ENCODE peak calls at places on chromosomes 5 and 9, in seven cellular contexts. D is SJSA1; E is CD8-positive, alpha-beta memory T cell; H is HCT116; K is A549; Q is PC-9; S is fibroblast of lung. R is an unnamed sample.
A peak's percentile ranks its signal among the peaks of the same experiment; 100 is the strongest.

GRCh38 chr5:110019780-110020179 is 330.1 kb downstream of the MAN2A1 start:
- DNase-seq in D (no peak), E (no peak), H (no peak), Q (no peak), S (no peak), K (no peak), R (no peak)

GRCh38 chr5:141121563-141121962 is at the start of gene PCDHB4:
- DNase-seq in Q (no peak), K (no peak), S (no peak), D (no peak), H (no peak), E (no peak), R (no peak)

GRCh38 chr9:99451121-99451606 is 229.1 kb downstream of the SEC61B start:
- DNase-seq in D (no peak), S (peak; percentile 33), Q (no peak), K (no peak), E (no peak), H (no peak), R (no peak)

GRCh38 chr9:121348321-121348720 is 21.7 kb downstream of the STOM start:
- DNase-seq in D (no peak), S (peak; percentile 54), E (no peak), H (no peak), Q (no peak), K (no peak), R (no peak)

GRCh38 chr9:36148652-36149051 is 12.1 kb downstream of the GLIPR2 start:
- DNase-seq in H (no peak), E (peak; percentile 67), S (peak; percentile 97), K (peak; percentile 91), Q (peak; percentile 70), D (peak; percentile 78), R (peak; percentile 70)

GRCh38 chr9:79583957-79584654 is 12.3 kb downstream of the TLE4 start:
- DNase-seq in S (no peak), Q (no peak), D (no peak), K (no peak), H (no peak), E (no peak), R (no peak)

GRCh38 chr5:149514512-149514911 is 36.7 kb downstream of the CSNK1A1 start:
- DNase-seq in D (no peak), Q (no peak), K (no peak), H (no peak), S (no peak), E (no peak), R (no peak)

GRCh38 chr9:117412006-117412715 is 2.7 kb downstream of the ASTN2 start:
- DNase-seq in H (no peak), D (no peak), S (no peak), K (no peak), Q (no peak), E (no peak), R (no peak)

GRCh38 chr9:71725590-71726338 is 42.5 kb downstream of the CEMIP2 start:
- DNase-seq in S (peak; percentile 92), E (no peak), D (peak; percentile 29), K (peak; percentile 70), Q (peak; percentile 97), H (peak; percentile 79), R (no peak)

GRCh38 chr5:140632366-140633080 is 452 bp downstream of the CD14 start:
- DNase-seq in S (peak; percentile 65), K (no peak), E (peak; percentile 24), D (no peak), H (no peak), Q (no peak), R (peak; percentile 18)

GRCh38 chr5:33370135-33370472 is 70.7 kb upstream of the TARS1 start:
- DNase-seq in H (peak; percentile 12), K (no peak), D (no peak), Q (peak; percentile 11), S (peak; percentile 98), E (no peak), R (no peak)

GRCh38 chr9:89277454-89277853 is 33.5 kb upstream of the CKS2 start:
- DNase-seq in S (peak; percentile 10), E (no peak), Q (no peak), K (no peak), H (no peak), D (no peak), R (no peak)

GRCh38 chr9:114002986-114003740 is 74.9 kb downstream of the AMBP start:
- DNase-seq in H (no peak), E (no peak), Q (no peak), D (no peak), K (no peak), S (peak; percentile 38), R (no peak)

GRCh38 chr9:2359821-2360220 is 261.8 kb upstream of the VLDLR start:
- DNase-seq in S (no peak), K (no peak), H (no peak), E (no peak), Q (no peak), D (no peak), R (no peak)

GRCh38 chr5:35026941-35027340 is 20.8 kb downstream of the AGXT2 start:
- DNase-seq in D (no peak), K (no peak), E (no peak), S (no peak), H (no peak), Q (no peak), R (no peak)

GRCh38 chr5:156597276-156597675 is 252.8 kb upstream of the PPP1R2B start:
- DNase-seq in D (no peak), S (no peak), Q (no peak), K (no peak), E (no peak), H (no peak), R (no peak)

DNA sequence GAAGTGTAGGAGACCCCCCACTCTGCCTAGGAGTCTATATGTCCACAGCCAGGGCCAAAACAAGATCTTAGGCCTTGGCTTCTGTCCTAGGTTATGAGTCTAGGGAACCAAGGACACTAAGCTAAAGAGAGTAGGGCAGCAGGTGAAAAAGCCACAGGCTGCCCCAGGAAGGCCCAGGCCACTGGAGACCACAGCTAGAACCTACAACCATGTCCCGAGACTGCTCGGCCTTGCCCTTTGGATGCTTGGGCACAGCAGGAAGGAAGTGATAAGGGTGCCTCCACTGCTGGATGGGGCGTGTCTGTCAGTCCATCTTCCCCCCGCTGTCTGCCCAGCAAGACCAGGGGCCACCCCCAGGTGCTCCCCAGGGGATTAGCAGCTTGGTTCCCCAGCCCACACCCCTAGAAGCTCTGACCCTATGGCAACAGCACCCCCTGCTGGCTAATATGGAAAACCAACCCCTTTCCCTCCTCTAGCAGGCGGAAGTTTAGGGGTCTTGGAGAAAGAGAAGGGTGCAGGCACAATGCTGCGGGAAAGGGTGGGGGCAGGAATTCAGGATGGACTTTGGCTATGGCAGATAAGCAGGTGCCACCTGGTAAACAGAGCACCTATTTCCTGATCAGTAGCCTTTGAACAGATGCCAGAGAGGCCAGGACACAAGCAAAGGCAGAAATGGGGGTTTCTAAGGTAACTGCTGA is 10.5 kb upstream of the IRF1 start:
- DNase-seq in Q (no peak), D (peak; percentile 76), S (peak; percentile 40), E (peak; percentile 69), H (no peak), K (peak; percentile 51), R (no peak)
- H3K4me1 ChIP-seq in Q (peaks cover 46% of the 10 kb centered on the region), D (peaks cover 56% of the 10 kb centered on the region), S (peaks cover 42% of the 10 kb centered on the region), E (peaks cover 34% of the 10 kb centered on the region), H (peaks cover 15% of the 10 kb centered on the region), K (peaks cover 41% of the 10 kb centered on the region), R (peaks cover 23% of the 10 kb centered on the region)

GRCh38 chr9:127049581-127049980 is 72.9 kb downstream of the ANGPTL2 start:
- DNase-seq in S (peak; percentile 42), E (no peak), K (no peak), D (no peak), Q (no peak), H (no peak), R (no peak)
- H3K4me1 ChIP-seq in S (peaks cover 8% of the 10 kb centered on the region), E (peaks cover 19% of the 10 kb centered on the region), K (peaks cover 6% of the 10 kb centered on the region), D (peaks cover 14% of the 10 kb centered on the region), Q (peaks cover 35% of the 10 kb centered on the region), H (peaks cover 2% of the 10 kb centered on the region), R (peaks cover 16% of the 10 kb centered on the region)

DNA sequence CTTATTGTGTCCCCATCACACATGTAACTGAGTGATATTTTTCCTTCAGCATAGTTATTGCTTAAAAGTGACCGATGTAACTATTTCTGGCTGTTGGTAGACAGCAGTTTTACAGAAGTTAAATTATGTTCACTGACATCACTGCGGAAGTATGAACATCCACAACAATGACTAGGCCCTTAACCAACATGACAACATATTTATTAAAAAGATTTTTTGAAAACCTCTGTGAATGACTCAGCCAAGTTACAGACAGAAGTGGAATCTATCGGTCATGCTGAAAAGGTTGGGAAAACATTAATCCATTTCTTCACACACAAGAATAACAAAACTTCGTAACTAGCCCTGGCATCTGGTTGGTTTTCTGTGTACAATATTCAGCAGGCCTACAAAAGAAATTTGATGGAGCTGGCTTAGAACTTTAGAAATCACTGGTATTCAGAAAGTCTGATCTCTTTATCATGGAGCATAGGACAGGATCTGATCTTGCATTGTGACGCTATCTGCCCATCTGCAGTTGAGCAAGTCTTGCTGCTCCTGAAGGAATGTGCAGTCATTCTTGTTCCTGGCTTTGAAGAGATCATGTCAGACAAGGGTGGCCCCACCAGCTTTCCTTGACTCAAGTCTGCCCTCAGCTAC is 6.5 kb downstream of the GLIS3 start:
- DNase-seq in E (no peak), Q (peak; percentile 87), S (peak; percentile 99), K (peak; percentile 50), D (peak; percentile 89), H (peak; percentile 54), R (no peak)
- H3K4me1 ChIP-seq in E (no peaks in the 10 kb centered on the region), Q (peaks cover 49% of the 10 kb centered on the region), S (peaks cover 20% of the 10 kb centered on the region), K (peaks cover 81% of the 10 kb centered on the region), D (peaks cover 57% of the 10 kb centered on the region), H (peaks cover 12% of the 10 kb centered on the region), R (no peaks in the 10 kb centered on the region)

GRCh38 chr5:57770029-57770428 is 287.4 kb upstream of the ACTBL2 start:
- DNase-seq in Q (no peak), D (no peak), S (no peak), K (no peak), H (no peak), E (no peak), R (no peak)
- H3K4me1 ChIP-seq in Q (no peaks in the 10 kb centered on the region), D (no peaks in the 10 kb centered on the region), S (peaks cover 4% of the 10 kb centered on the region), K (no peaks in the 10 kb centered on the region), H (no peaks in the 10 kb centered on the region), E (no peaks in the 10 kb centered on the region), R (no peaks in the 10 kb centered on the region)

DNA sequence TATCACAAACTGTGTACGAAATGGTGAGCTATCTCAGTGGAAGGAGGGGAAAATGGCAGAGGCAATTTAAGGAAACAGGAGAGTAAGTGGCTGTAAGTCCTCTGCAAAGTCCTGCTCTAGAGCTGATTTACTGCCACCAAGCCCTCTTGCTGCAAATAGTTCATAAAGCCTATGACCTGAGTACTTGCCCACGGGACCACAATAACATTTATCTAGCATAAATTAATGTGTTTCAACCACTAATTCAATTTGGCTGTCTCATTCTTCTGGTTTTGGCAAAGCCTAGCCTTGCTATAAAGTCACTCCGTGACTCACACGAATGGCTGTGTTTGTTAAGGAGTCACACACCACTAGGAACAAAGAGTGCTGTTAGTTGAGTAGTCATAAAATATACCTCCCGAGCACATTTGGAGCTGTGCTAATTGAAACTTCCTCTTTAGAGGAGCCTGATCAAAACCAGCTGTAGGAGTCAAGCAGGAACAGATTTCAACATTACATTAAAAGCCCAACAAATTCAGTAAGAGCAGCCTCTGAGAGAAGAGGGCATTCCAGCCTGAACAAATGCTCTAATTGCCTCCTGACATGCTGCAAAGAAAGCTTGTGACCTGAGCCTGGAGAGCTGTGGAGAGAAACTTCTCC is 738.7 kb upstream of the ZNF608 start:
- DNase-seq in Q (peak; percentile 95), H (peak; percentile 81), K (peak; percentile 43), E (no peak), S (peak; percentile 100), D (peak; percentile 97), R (no peak)
- H3K4me1 ChIP-seq in Q (peaks cover 41% of the 10 kb centered on the region), H (peaks cover 24% of the 10 kb centered on the region), K (peaks cover 37% of the 10 kb centered on the region), E (no peaks in the 10 kb centered on the region), S (peaks cover 18% of the 10 kb centered on the region), D (peaks cover 39% of the 10 kb centered on the region), R (no peaks in the 10 kb centered on the region)

GRCh38 chr5:177089146-177089545 is 2.4 kb downstream of the FGFR4 start:
- DNase-seq in S (no peak), Q (no peak), K (no peak), D (no peak), E (no peak), H (no peak), R (no peak)
- H3K4me1 ChIP-seq in S (peaks cover 18% of the 10 kb centered on the region), Q (no peaks in the 10 kb centered on the region), K (peaks cover 35% of the 10 kb centered on the region), D (peaks cover 7% of the 10 kb centered on the region), E (peaks cover 8% of the 10 kb centered on the region), H (peaks cover 6% of the 10 kb centered on the region), R (peaks cover 10% of the 10 kb centered on the region)